ENCODE peak calls at places on chromosomes 7 and 10, in ten cellular contexts. One of them, this sample, is unnamed.

GRCh38 chr10:79049931-79050895 is 18.6 kb upstream of the ZMIZ1 start:
- DNase-seq in AG10803: no peak
- DNase-seq in Peyer's patch: no peak
- DNase-seq in lower lobe of right lung: peak
- DNase-seq in A549: no peak
- DNase-seq in left lung: peak
- DNase-seq in BJ: no peak
- DNase-seq in heart right ventricle: no peak
- DNase-seq in astrocyte: peak
- DNase-seq in fibroblast of the aortic adventitia: peak
- DNase-seq in this sample: no peak

GRCh38 chr10:88409824-88410223 is 173.3 kb downstream of the RNLS start:
- DNase-seq in AG10803: no peak
- DNase-seq in Peyer's patch: no peak
- DNase-seq in lower lobe of right lung: no peak
- DNase-seq in A549: no peak
- DNase-seq in left lung: no peak
- DNase-seq in BJ: no peak
- DNase-seq in heart right ventricle: no peak
- DNase-seq in astrocyte: no peak
- DNase-seq in fibroblast of the aortic adventitia: no peak
- DNase-seq in this sample: no peak

GRCh38 chr10:28754930-28755718 is 77.8 kb downstream of the BAMBI start:
- DNase-seq in AG10803: no peak
- DNase-seq in Peyer's patch: no peak
- DNase-seq in lower lobe of right lung: no peak
- DNase-seq in A549: peak
- DNase-seq in left lung: no peak
- DNase-seq in BJ: no peak
- DNase-seq in heart right ventricle: no peak
- DNase-seq in astrocyte: peak
- DNase-seq in fibroblast of the aortic adventitia: peak
- DNase-seq in this sample: no peak

GRCh38 chr7:33186187-33186586 is 56.8 kb downstream of the BBS9 start:
- DNase-seq in AG10803: peak
- DNase-seq in Peyer's patch: no peak
- DNase-seq in lower lobe of right lung: no peak
- DNase-seq in A549: peak
- DNase-seq in left lung: no peak
- DNase-seq in BJ: no peak
- DNase-seq in heart right ventricle: no peak
- DNase-seq in astrocyte: peak
- DNase-seq in fibroblast of the aortic adventitia: peak
- DNase-seq in this sample: no peak

GRCh38 chr7:57308631-57309408 is 141.2 kb upstream of the ZNF716 start:
- DNase-seq in AG10803: no peak
- DNase-seq in Peyer's patch: no peak
- DNase-seq in lower lobe of right lung: no peak
- DNase-seq in A549: no peak
- DNase-seq in left lung: no peak
- DNase-seq in BJ: no peak
- DNase-seq in heart right ventricle: peak
- DNase-seq in astrocyte: no peak
- DNase-seq in fibroblast of the aortic adventitia: no peak
- DNase-seq in this sample: no peak

GRCh38 chr7:5359344-5359743 is 64.3 kb downstream of the TNRC18 start:
- DNase-seq in AG10803: no peak
- DNase-seq in Peyer's patch: no peak
- DNase-seq in lower lobe of right lung: no peak
- DNase-seq in A549: no peak
- DNase-seq in left lung: no peak
- DNase-seq in BJ: no peak
- DNase-seq in heart right ventricle: no peak
- DNase-seq in astrocyte: no peak
- DNase-seq in fibroblast of the aortic adventitia: no peak
- DNase-seq in this sample: no peak

GRCh38 chr10:48599830-48600134 is 5.1 kb downstream of the ARHGAP22 start:
- DNase-seq in AG10803: no peak
- DNase-seq in Peyer's patch: no peak
- DNase-seq in lower lobe of right lung: no peak
- DNase-seq in A549: no peak
- DNase-seq in left lung: no peak
- DNase-seq in BJ: no peak
- DNase-seq in heart right ventricle: no peak
- DNase-seq in astrocyte: no peak
- DNase-seq in fibroblast of the aortic adventitia: no peak
- DNase-seq in this sample: no peak

GRCh38 chr7:108358553-108358952 is 97.7 kb downstream of the NRCAM start:
- DNase-seq in AG10803: peak
- DNase-seq in Peyer's patch: no peak
- DNase-seq in lower lobe of right lung: no peak
- DNase-seq in A549: peak
- DNase-seq in left lung: no peak
- DNase-seq in BJ: peak
- DNase-seq in heart right ventricle: no peak
- DNase-seq in astrocyte: peak
- DNase-seq in fibroblast of the aortic adventitia: peak
- DNase-seq in this sample: peak

GRCh38 chr7:135169936-135170222 is 628 bp downstream of the CYREN start:
- DNase-seq in AG10803: no peak
- DNase-seq in Peyer's patch: no peak
- DNase-seq in lower lobe of right lung: no peak
- DNase-seq in A549: no peak
- DNase-seq in left lung: no peak
- DNase-seq in BJ: no peak
- DNase-seq in heart right ventricle: no peak
- DNase-seq in astrocyte: no peak
- DNase-seq in fibroblast of the aortic adventitia: peak
- DNase-seq in this sample: no peak

GRCh38 chr7:87926581-87927461 is 7.2 kb upstream of the ADAM22 start:
- DNase-seq in AG10803: no peak
- DNase-seq in Peyer's patch: no peak
- DNase-seq in lower lobe of right lung: no peak
- DNase-seq in A549: no peak
- DNase-seq in left lung: peak
- DNase-seq in BJ: no peak
- DNase-seq in heart right ventricle: no peak
- DNase-seq in astrocyte: peak
- DNase-seq in fibroblast of the aortic adventitia: no peak
- DNase-seq in this sample: no peak

GRCh38 chr10:124532106-124532641 is 70.6 kb downstream of the LHPP start:
- DNase-seq in AG10803: no peak
- DNase-seq in Peyer's patch: no peak
- DNase-seq in lower lobe of right lung: no peak
- DNase-seq in A549: peak
- DNase-seq in left lung: no peak
- DNase-seq in BJ: no peak
- DNase-seq in heart right ventricle: no peak
- DNase-seq in astrocyte: no peak
- DNase-seq in fibroblast of the aortic adventitia: no peak
- DNase-seq in this sample: no peak

GRCh38 chr7:138000081-138000701 is 1.7 kb downstream of the CREB3L2 start:
- DNase-seq in AG10803: peak
- DNase-seq in Peyer's patch: no peak
- DNase-seq in lower lobe of right lung: no peak
- DNase-seq in A549: peak
- DNase-seq in left lung: no peak
- DNase-seq in BJ: peak
- DNase-seq in heart right ventricle: peak
- DNase-seq in astrocyte: peak
- DNase-seq in fibroblast of the aortic adventitia: peak
- DNase-seq in this sample: peak

GRCh38 chr10:10830316-10831061 is 187.2 kb upstream of the CELF2 start:
- DNase-seq in AG10803: peak
- DNase-seq in Peyer's patch: no peak
- DNase-seq in lower lobe of right lung: no peak
- DNase-seq in A549: no peak
- DNase-seq in left lung: no peak
- DNase-seq in BJ: peak
- DNase-seq in heart right ventricle: no peak
- DNase-seq in astrocyte: peak
- DNase-seq in fibroblast of the aortic adventitia: peak
- DNase-seq in this sample: peak

GRCh38 chr10:76697923-76698322 is 939.7 kb downstream of the KCNMA1 start:
- DNase-seq in AG10803: no peak
- DNase-seq in Peyer's patch: no peak
- DNase-seq in lower lobe of right lung: no peak
- DNase-seq in A549: no peak
- DNase-seq in left lung: no peak
- DNase-seq in BJ: no peak
- DNase-seq in heart right ventricle: no peak
- DNase-seq in astrocyte: no peak
- DNase-seq in fibroblast of the aortic adventitia: no peak
- DNase-seq in this sample: no peak
- TF ChIP-seq CTCF in AG10803: peak
- TF ChIP-seq CTCF in Peyer's patch: no peak
- TF ChIP-seq CTCF in lower lobe of right lung: no peak
- TF ChIP-seq CTCF in A549: no peak
- TF ChIP-seq CTCF in left lung: no peak
- TF ChIP-seq CTCF in BJ: peak
- TF ChIP-seq CTCF in heart right ventricle: no peak
- TF ChIP-seq CTCF in astrocyte: no peak
- TF ChIP-seq CTCF in fibroblast of the aortic adventitia: no peak
- TF ChIP-seq CTCF in this sample: peak

DNA sequence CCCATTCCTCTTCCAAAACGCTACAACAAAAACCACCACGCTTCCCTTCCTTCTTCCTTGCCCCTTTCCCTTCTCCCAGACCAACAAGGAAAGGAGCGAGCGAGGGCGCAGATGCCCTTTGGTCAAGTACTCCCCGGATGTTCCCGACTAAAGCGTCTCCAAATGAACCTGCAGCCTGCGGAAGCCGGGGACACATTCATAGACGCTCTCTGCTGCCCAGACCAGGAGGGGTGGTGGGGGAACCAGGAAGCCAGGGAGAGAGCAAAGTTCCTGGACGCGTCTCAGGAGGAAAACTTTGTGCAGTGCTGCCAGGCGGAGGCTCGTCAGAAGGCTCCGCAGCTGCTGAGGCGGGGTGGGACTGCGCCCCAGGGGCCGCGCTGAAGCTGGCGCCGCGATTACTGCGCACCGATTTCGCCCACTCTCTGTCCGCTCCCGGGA is 754 bp downstream of the SEMA3D start:
- DNase-seq in AG10803: peak
- DNase-seq in Peyer's patch: no peak
- DNase-seq in lower lobe of right lung: no peak
- DNase-seq in A549: peak
- DNase-seq in left lung: peak
- DNase-seq in BJ: no peak
- DNase-seq in heart right ventricle: peak
- DNase-seq in astrocyte: peak
- DNase-seq in fibroblast of the aortic adventitia: peak
- DNase-seq in this sample: peak
- H3K4me3 ChIP-seq in AG10803: peak
- H3K4me3 ChIP-seq in Peyer's patch: peak
- H3K4me3 ChIP-seq in lower lobe of right lung: peak
- H3K4me3 ChIP-seq in A549: peak
- H3K4me3 ChIP-seq in left lung: peak
- H3K4me3 ChIP-seq in BJ: peak
- H3K4me3 ChIP-seq in heart right ventricle: peak
- H3K4me3 ChIP-seq in astrocyte: peak
- H3K4me3 ChIP-seq in fibroblast of the aortic adventitia: peak
- H3K4me3 ChIP-seq in this sample: peak

GRCh38 chr7:38424750-38425463 is 151.5 kb upstream of the TARP start:
- DNase-seq in AG10803: no peak
- DNase-seq in Peyer's patch: no peak
- DNase-seq in lower lobe of right lung: no peak
- DNase-seq in A549: peak
- DNase-seq in left lung: no peak
- DNase-seq in BJ: no peak
- DNase-seq in heart right ventricle: no peak
- DNase-seq in astrocyte: no peak
- DNase-seq in fibroblast of the aortic adventitia: peak
- DNase-seq in this sample: no peak
- TF ChIP-seq CTCF in AG10803: peak
- TF ChIP-seq CTCF in Peyer's patch: no peak
- TF ChIP-seq CTCF in lower lobe of right lung: no peak
- TF ChIP-seq CTCF in A549: no peak
- TF ChIP-seq CTCF in left lung: no peak
- TF ChIP-seq CTCF in BJ: no peak
- TF ChIP-seq CTCF in heart right ventricle: no peak
- TF ChIP-seq CTCF in astrocyte: peak
- TF ChIP-seq CTCF in fibroblast of the aortic adventitia: peak
- TF ChIP-seq CTCF in this sample: no peak

GRCh38 chr10:18008989-18009388 is 57.3 kb downstream of the SLC39A12 start:
- DNase-seq in AG10803: no peak
- DNase-seq in Peyer's patch: no peak
- DNase-seq in lower lobe of right lung: no peak
- DNase-seq in A549: no peak
- DNase-seq in left lung: no peak
- DNase-seq in BJ: no peak
- DNase-seq in heart right ventricle: no peak
- DNase-seq in astrocyte: no peak
- DNase-seq in fibroblast of the aortic adventitia: peak
- DNase-seq in this sample: no peak

GRCh38 chr10:18000601-18001000 is 48.9 kb downstream of the SLC39A12 start:
- DNase-seq in AG10803: no peak
- DNase-seq in Peyer's patch: no peak
- DNase-seq in lower lobe of right lung: no peak
- DNase-seq in A549: no peak
- DNase-seq in left lung: no peak
- DNase-seq in BJ: no peak
- DNase-seq in heart right ventricle: no peak
- DNase-seq in astrocyte: no peak
- DNase-seq in fibroblast of the aortic adventitia: no peak
- DNase-seq in this sample: no peak

GRCh38 chr10:18005445-18005780 is 53.7 kb downstream of the SLC39A12 start:
- DNase-seq in AG10803: no peak
- DNase-seq in Peyer's patch: no peak
- DNase-seq in lower lobe of right lung: no peak
- DNase-seq in A549: no peak
- DNase-seq in left lung: no peak
- DNase-seq in BJ: no peak
- DNase-seq in heart right ventricle: no peak
- DNase-seq in astrocyte: no peak
- DNase-seq in fibroblast of the aortic adventitia: no peak
- DNase-seq in this sample: no peak

GRCh38 chr10:18010050-18010449 is 58.3 kb downstream of the SLC39A12 start:
- DNase-seq in AG10803: peak
- DNase-seq in Peyer's patch: no peak
- DNase-seq in lower lobe of right lung: no peak
- DNase-seq in A549: no peak
- DNase-seq in left lung: no peak
- DNase-seq in BJ: no peak
- DNase-seq in heart right ventricle: no peak
- DNase-seq in astrocyte: peak
- DNase-seq in fibroblast of the aortic adventitia: peak
- DNase-seq in this sample: no peak

DNA sequence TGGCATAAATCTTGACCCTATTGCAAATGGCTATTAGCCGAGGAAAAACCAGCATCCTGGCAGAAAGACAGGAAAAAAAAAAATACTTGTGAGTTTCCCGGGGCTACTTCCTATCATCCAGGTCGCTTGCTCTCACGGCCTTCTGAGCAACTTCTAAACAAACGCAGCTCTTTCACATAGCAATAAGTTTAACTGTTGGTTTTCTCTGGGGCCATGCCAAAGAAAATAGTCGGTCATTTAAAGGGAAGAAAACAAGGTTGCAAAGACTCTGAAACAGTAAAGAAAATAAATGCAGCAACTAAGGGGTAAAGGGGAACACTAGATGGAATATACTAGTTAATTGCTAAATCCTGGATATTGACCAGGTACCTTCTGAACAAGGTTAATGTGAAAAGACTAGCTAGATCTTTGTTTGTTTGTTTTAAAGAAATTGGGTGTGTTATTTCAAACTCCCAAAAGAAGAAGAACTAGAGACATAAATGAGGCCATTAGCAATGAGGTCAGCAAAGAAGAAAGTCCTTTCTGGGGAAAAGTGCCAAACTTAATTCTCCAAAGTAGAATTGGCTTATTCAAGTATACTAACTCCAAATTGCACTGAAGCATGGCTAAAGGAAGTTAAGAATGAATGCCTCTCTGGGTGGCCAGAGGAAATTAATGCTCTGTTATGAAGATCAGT is 54.2 kb downstream of the SLC39A12 start:
- DNase-seq in AG10803: peak
- DNase-seq in Peyer's patch: no peak
- DNase-seq in lower lobe of right lung: no peak
- DNase-seq in A549: no peak
- DNase-seq in left lung: no peak
- DNase-seq in BJ: peak
- DNase-seq in heart right ventricle: no peak
- DNase-seq in astrocyte: peak
- DNase-seq in fibroblast of the aortic adventitia: peak
- DNase-seq in this sample: peak
- H3K4me3 ChIP-seq in AG10803: no peak
- H3K4me3 ChIP-seq in Peyer's patch: no peak
- H3K4me3 ChIP-seq in lower lobe of right lung: no peak
- H3K4me3 ChIP-seq in A549: no peak
- H3K4me3 ChIP-seq in left lung: no peak
- H3K4me3 ChIP-seq in BJ: no peak
- H3K4me3 ChIP-seq in heart right ventricle: no peak
- H3K4me3 ChIP-seq in astrocyte: peak
- H3K4me3 ChIP-seq in fibroblast of the aortic adventitia: no peak
- H3K4me3 ChIP-seq in this sample: no peak